ENCODE peak calls at places on chromosome 10, in seven cellular contexts. G, U, F, N, C, O and T are unnamed samples.

GRCh38 chr10:132104471-132105301 is 38.9 kb downstream of the JAKMIP3 start:
- DNase-seq in N (no peak), U (no peak), C (no peak), G (no peak), O (no peak), F (no peak), T (no peak)

GRCh38 chr10:110425684-110426293 is 71.9 kb upstream of the DUSP5 start:
- DNase-seq in C (no peak), F (peak; percentile 93), N (no peak), U (no peak), G (peak; percentile 100), O (peak; percentile 98), T (peak; percentile 98)

GRCh38 chr10:84118395-84119006 is 20.8 kb upstream of the GHITM start:
- DNase-seq in C (no peak), U (no peak), O (no peak), G (peak; percentile 57), N (no peak), F (no peak), T (peak; percentile 88)

GRCh38 chr10:91552706-91553105 is 80.2 kb downstream of the PPP1R3C start:
- DNase-seq in F (peak; percentile 23), O (no peak), U (peak; percentile 12), C (no peak), G (no peak), N (no peak), T (peak; percentile 30)

GRCh38 chr10:100043796-100044195 is 34.0 kb upstream of the DNMBP start:
- DNase-seq in U (no peak), G (no peak), F (peak; percentile 47), C (no peak), N (peak; percentile 68), O (peak; percentile 62), T (no peak)

GRCh38 chr10:104267721-104268690 is 978 bp upstream of the GSTO2 start:
- DNase-seq in F (no peak), C (no peak), U (peak; percentile 18), G (no peak), N (no peak), O (no peak), T (peak; percentile 35)

GRCh38 chr10:104622598-104623209 is 18.4 kb upstream of the SORCS3 start:
- DNase-seq in F (peak; percentile 65), G (no peak), N (no peak), U (peak; percentile 39), C (no peak), O (peak; percentile 42), T (peak; percentile 61)

GRCh38 chr10:121681171-121681752 is 83.0 kb upstream of the FGFR2 start:
- DNase-seq in C (no peak), G (no peak), O (peak; percentile 8), U (no peak), N (no peak), F (no peak), T (no peak)

GRCh38 chr10:86876748-86877147 is 80.7 kb downstream of the MMRN2 start:
- DNase-seq in F (peak; percentile 74), N (no peak), U (no peak), C (no peak), G (no peak), O (peak; percentile 50), T (no peak)

GRCh38 chr10:108544500-108545120 is 1378.7 kb downstream of the XPNPEP1 start:
- DNase-seq in F (peak; percentile 73), O (peak; percentile 56), C (no peak), N (no peak), G (peak; percentile 35), U (peak; percentile 30), T (peak; percentile 72)

GRCh38 chr10:80465839-80466590 is 11.9 kb downstream of the TSPAN14 start:
- DNase-seq in C (no peak), G (no peak), U (no peak), N (no peak), F (peak; percentile 50), O (no peak), T (no peak)

GRCh38 chr10:22573820-22574569 is 140.4 kb downstream of the PIP4K2A start:
- DNase-seq in G (no peak), C (no peak), F (peak; percentile 67), O (peak; percentile 39), U (peak; percentile 46), N (no peak), T (peak; percentile 16)

GRCh38 chr10:117096559-117097201 is 41.4 kb downstream of the VAX1 start:
- DNase-seq in G (no peak), N (no peak), O (no peak), U (no peak), C (peak; percentile 6), F (no peak), T (no peak)

GRCh38 chr10:86229378-86229777 is 137.2 kb downstream of the GRID1 start:
- DNase-seq in F (no peak), U (no peak), G (no peak), N (no peak), C (no peak), O (no peak), T (no peak)

GRCh38 chr10:74585231-74586087 is 240.9 kb upstream of the KAT6B start:
- DNase-seq in G (no peak), F (no peak), O (peak; percentile 21), U (peak; percentile 15), C (no peak), N (no peak), T (peak; percentile 46)

GRCh38 chr10:36880898-36881297 is 244.5 kb upstream of the ANKRD30A start:
- DNase-seq in N (no peak), F (peak; percentile 44), C (no peak), O (peak; percentile 46), U (peak; percentile 9), G (peak; percentile 10), T (peak; percentile 5)

GRCh38 chr10:11782793-11783557 is 40.2 kb upstream of the PROSER2 start:
- DNase-seq in U (peak; percentile 49), F (peak; percentile 79), O (peak; percentile 62), C (no peak), G (peak; percentile 68), N (no peak), T (peak; percentile 62)

GRCh38 chr10:25877296-25877695 is 56.7 kb upstream of the MYO3A start:
- DNase-seq in U (no peak), G (no peak), N (no peak), C (no peak), O (no peak), F (no peak), T (no peak)

GRCh38 chr10:69475433-69475830 is 24.2 kb downstream of the TSPAN15 start:
- DNase-seq in O (peak; percentile 66), C (no peak), U (no peak), G (no peak), F (no peak), N (no peak), T (no peak)

GRCh38 chr10:28875535-28876208 is 198.4 kb downstream of the BAMBI start:
- DNase-seq in F (peak; percentile 52), C (no peak), U (no peak), N (no peak), G (peak; percentile 68), O (peak; percentile 39), T (no peak)

GRCh38 chr10:113433711-113434110 is 119.1 kb upstream of the HABP2 start:
- DNase-seq in F (no peak), U (no peak), G (no peak), O (no peak), N (no peak), C (no peak), T (no peak)

GRCh38 chr10:102195301-102195870 is 30.7 kb upstream of the ELOVL3 start:
- DNase-seq in N (no peak), G (no peak), U (no peak), C (no peak), F (peak; percentile 65), O (peak; percentile 12), T (no peak)

GRCh38 chr10:129768437-129769355 is 195.4 kb downstream of the EBF3 start:
- DNase-seq in O (no peak), G (no peak), N (peak; percentile 63), C (no peak), U (no peak), F (no peak), T (no peak)